ENCODE peak calls at places on chromosomes 11 and 22, in seven cellular contexts. V is fibroblast of the conjunctiva, O is cardiac muscle cell, J is lung microvascular endothelial cell, H is Caco-2, S is non-pigmented ciliary epithelial cell, G is ELR. D is an unnamed sample.

GRCh38 chr11:72842644-72843330 is 28.6 kb downstream of the ATG16L2 start:
- DNase-seq in V (no peak), O (no peak), J (no peak), H (no peak), S (no peak), G (no peak), D (peak; percentile 83)

GRCh38 chr22:47178339-47178738 is 415.9 kb downstream of the TBC1D22A start:
- DNase-seq in V (no peak), O (no peak), J (no peak), H (no peak), S (no peak), G (no peak), D (no peak)

GRCh38 chr11:60485987-60486386 is 6.6 kb upstream of the MS4A12 start:
- DNase-seq in V (no peak), O (peak; percentile 7), J (peak; percentile 1), H (peak; percentile 72), S (no peak), G (peak; percentile 2), D (no peak)

GRCh38 chr11:10973416-10973815 is 115.6 kb upstream of the ZBED5 start:
- DNase-seq in V (no peak), O (no peak), J (no peak), H (no peak), S (no peak), G (no peak), D (no peak)

GRCh38 chr11:1847941-1848639 is 4.8 kb upstream of the LSP1 start:
- DNase-seq in V (no peak), O (no peak), J (no peak), H (no peak), S (no peak), G (no peak), D (no peak)

GRCh38 chr22:45879552-45879949 is 97.4 kb downstream of the WNT7B start:
- DNase-seq in V (no peak), O (no peak), J (no peak), H (no peak), S (no peak), G (no peak), D (no peak)

GRCh38 chr22:17117400-17117799 is 3.8 kb downstream of the TMEM121B start:
- DNase-seq in V (no peak), O (no peak), J (no peak), H (no peak), S (no peak), G (no peak), D (no peak)

GRCh38 chr22:38415561-38416321 is 39.3 kb downstream of the KCNJ4 start:
- DNase-seq in V (no peak), O (no peak), J (no peak), H (no peak), S (no peak), G (no peak), D (no peak)

GRCh38 chr11:2928605-2929510 is at the start of gene PHLDA2:
- DNase-seq in V (peak; percentile 30), O (peak; percentile 52), J (peak; percentile 80), H (peak; percentile 76), S (no peak), G (peak; percentile 87), D (no peak)

GRCh38 chr11:125167292-125167953 is 2.9 kb downstream of the PKNOX2 start:
- DNase-seq in V (no peak), O (peak; percentile 62), J (no peak), H (no peak), S (no peak), G (no peak), D (peak; percentile 73)

GRCh38 chr11:4493480-4493818 is 11.0 kb downstream of the OR52K1 start:
- DNase-seq in V (no peak), O (no peak), J (peak; percentile 4), H (no peak), S (no peak), G (no peak), D (no peak)

GRCh38 chr22:22070371-22070824 is 87.8 kb upstream of the TOP3B start:
- DNase-seq in V (no peak), O (no peak), J (no peak), H (no peak), S (no peak), G (no peak), D (no peak)

GRCh38 chr11:65430406-65431217 is 8.0 kb downstream of the NEAT1 start:
- DNase-seq in V (no peak), O (no peak), J (peak; percentile 57), H (no peak), S (no peak), G (peak; percentile 49), D (no peak)

D was measured in foreskin melanocyte.